ENCODE peak calls at places on chromosomes 3 and 15, in ten cellular contexts. D is OCI-LY7; X is colonic mucosa; J is Peyer's patch; S is CD4-positive, alpha-beta memory T cell; L is suprapubic skin; H is IMR-90; Y is cardiac muscle cell; A is tibial artery; T is transverse colon. O is an unnamed sample.

GRCh38 chr3:31307131-31307785 is 225.5 kb upstream of the STT3B start:
- DNase-seq in T (no peak), Y (no peak), A (no peak), X (no peak), J (no peak), S (no peak), H (no peak), D (no peak), L (no peak), O (no peak)

GRCh38 chr15:55774113-55774970 is 31.4 kb upstream of the PRTG start:
- DNase-seq in X (peak; percentile 55), Y (peak; percentile 58), H (peak; percentile 10), T (peak; percentile 38), L (no peak), A (no peak), J (peak; percentile 20), S (no peak), D (peak; percentile 43), O (peak; percentile 57)

GRCh38 chr3:58260261-58260731 is 22.7 kb downstream of the ABHD6 start:
- DNase-seq in J (no peak), H (peak; percentile 93), A (no peak), D (no peak), S (no peak), T (no peak), X (no peak), Y (no peak), L (no peak), O (no peak)

GRCh38 chr3:172591876-172592771 is 68.9 kb upstream of the TNFSF10 start:
- DNase-seq in T (peak; percentile 43), S (peak; percentile 77), J (peak; percentile 42), D (no peak), X (no peak), L (no peak), H (peak; percentile 16), A (no peak), Y (no peak), O (no peak)

GRCh38 chr3:50210510-50211367 is 5.7 kb downstream of the SLC38A3 start:
- DNase-seq in D (no peak), H (no peak), L (no peak), X (peak; percentile 41), T (no peak), Y (no peak), S (no peak), A (no peak), J (no peak), O (peak; percentile 53)

GRCh38 chr15:92797168-92798052 is 102.7 kb upstream of the CHD2 start:
- DNase-seq in A (no peak), D (peak; percentile 89), X (peak; percentile 62), Y (peak; percentile 87), L (no peak), H (peak; percentile 81), J (no peak), T (no peak), S (peak; percentile 75), O (no peak)

GRCh38 chr15:44535509-44536297 is 1.2 kb upstream of the EIF3J start:
- DNase-seq in J (peak; percentile 45), L (no peak), X (peak; percentile 56), Y (peak; percentile 46), H (no peak), T (peak; percentile 32), A (no peak), S (peak; percentile 25), D (peak; percentile 42), O (peak; percentile 35)

GRCh38 chr15:90232941-90233700 is 620 bp downstream of the CIB1 start:
- DNase-seq in T (peak; percentile 87), Y (peak; percentile 73), D (peak; percentile 76), L (peak; percentile 83), A (peak; percentile 79), S (peak; percentile 40), X (peak; percentile 90), J (peak; percentile 59), H (peak; percentile 26), O (peak; percentile 88)

GRCh38 chr3:55235416-55235815 is 251.7 kb downstream of the WNT5A start:
- DNase-seq in A (no peak), H (peak; percentile 60), D (no peak), L (no peak), J (no peak), X (no peak), T (no peak), Y (no peak), S (no peak), O (no peak)

GRCh38 chr3:59809016-59809415 is 759.2 kb upstream of the CFAP20DC start:
- DNase-seq in X (no peak), D (no peak), A (no peak), S (no peak), J (no peak), L (no peak), T (no peak), Y (no peak), H (peak; percentile 70), O (no peak)

GRCh38 chr3:67381667-67382272 is 272.6 kb downstream of the SUCLG2 start:
- DNase-seq in H (peak; percentile 27), D (peak; percentile 57), X (no peak), Y (peak; percentile 53), L (no peak), A (no peak), T (no peak), S (peak; percentile 8), J (no peak), O (no peak)

GRCh38 chr3:5053021-5053831 is 68.9 kb upstream of the ARL8B start:
- DNase-seq in L (no peak), T (no peak), A (peak; percentile 68), H (peak; percentile 49), X (no peak), Y (no peak), J (no peak), S (no peak), D (no peak), O (no peak)

GRCh38 chr3:95350066-95350465 is 1287.2 kb downstream of the NSUN3 start:
- DNase-seq in T (no peak), J (no peak), L (no peak), Y (no peak), S (no peak), H (no peak), D (no peak), X (no peak), A (no peak), O (no peak)

GRCh38 chr15:60477991-60478632 is 830 bp downstream of the ICE2 start:
- DNase-seq in S (no peak), X (peak; percentile 20), H (peak; percentile 49), Y (peak; percentile 47), T (no peak), D (peak; percentile 21), J (no peak), A (no peak), L (no peak), O (no peak)

GRCh38 chr3:36911990-36912804 is 32.7 kb downstream of the TRANK1 start:
- DNase-seq in Y (no peak), S (peak; percentile 56), A (no peak), D (peak; percentile 98), T (no peak), J (peak; percentile 40), L (no peak), X (no peak), H (peak; percentile 94), O (no peak)

DNA sequence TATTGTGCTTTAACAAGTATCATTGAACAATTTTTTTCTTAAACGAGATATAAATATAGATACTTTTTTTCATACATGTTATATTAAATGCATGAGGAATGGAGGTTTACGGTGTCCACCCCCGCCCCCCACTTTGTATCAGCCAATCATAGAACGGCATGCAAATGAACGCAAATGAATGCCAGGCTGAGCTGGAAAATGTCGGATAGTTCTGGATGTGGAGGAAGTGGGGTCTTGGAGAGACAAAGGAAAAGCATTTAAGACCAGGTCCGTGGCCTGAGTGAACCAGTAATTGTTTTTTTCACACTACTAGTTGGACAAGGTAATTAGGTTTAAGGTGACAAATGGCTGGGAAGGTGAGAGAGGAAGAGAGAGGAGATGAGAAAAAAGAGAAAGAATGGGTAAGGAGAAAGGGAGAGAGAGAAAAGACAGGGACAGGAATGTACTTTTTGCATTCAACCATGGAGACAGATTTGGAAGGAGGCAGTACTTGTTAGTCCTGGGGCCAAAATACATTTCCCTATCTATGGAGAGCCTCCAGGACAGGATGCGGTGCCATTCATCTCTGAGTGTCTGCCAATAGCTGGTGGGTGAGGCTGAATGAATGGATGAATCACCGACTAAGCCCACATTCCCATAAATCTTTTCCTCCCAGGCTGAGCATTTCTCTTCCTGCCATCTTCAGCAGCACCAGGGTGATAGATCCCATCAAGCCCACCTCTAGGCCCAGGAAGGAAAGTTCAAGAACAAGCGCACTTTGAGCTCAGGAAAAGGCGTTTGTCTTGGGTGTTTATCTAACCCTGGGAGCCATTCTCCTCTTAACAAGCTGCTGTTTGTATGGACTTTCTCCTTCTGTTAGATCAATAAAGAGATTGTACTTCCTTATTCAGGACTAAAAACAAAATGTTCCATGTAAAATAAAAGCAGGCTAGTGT is 1.4 kb upstream of the RAD18 start:
- DNase-seq in D (no peak), J (no peak), A (no peak), X (peak; percentile 82), S (no peak), H (peak; percentile 70), Y (no peak), T (peak; percentile 75), L (no peak), O (no peak)
- H3K4me3 ChIP-seq in D (no peak overlapping the region), J (no peak overlapping the region), A (no peak overlapping the region), X (no peak overlapping the region), S (no peak overlapping the region), H (no peak overlapping the region), Y (no peak overlapping the region), T (no peak overlapping the region), L (no peak overlapping the region), O (no peak overlapping the region)

GRCh38 chr3:38151667-38152265 is 13.3 kb downstream of the MYD88 start:
- DNase-seq in D (no peak), H (no peak), X (no peak), L (no peak), T (no peak), S (peak; percentile 55), Y (no peak), J (peak; percentile 11), A (no peak), O (no peak)
- H3K4me1 ChIP-seq in D (no peaks in the 10 kb centered on the region), H (no peaks in the 10 kb centered on the region), X (no peaks in the 10 kb centered on the region), L (peaks cover 31% of the 10 kb centered on the region), T (peaks cover 6% of the 10 kb centered on the region), S (peaks cover 23% of the 10 kb centered on the region), Y (no peaks in the 10 kb centered on the region), J (no peaks in the 10 kb centered on the region), A (no peaks in the 10 kb centered on the region), O (peaks cover 15% of the 10 kb centered on the region)

GRCh38 chr3:100046986-100047385 is 67.3 kb downstream of the FILIP1L start:
- DNase-seq in T (no peak), L (no peak), H (no peak), S (no peak), A (no peak), D (peak; percentile 12), J (no peak), X (no peak), Y (no peak), O (no peak)
- H3K4me3 ChIP-seq in T (no peak overlapping the region), L (no peak overlapping the region), H (no peak overlapping the region), S (no peak overlapping the region), A (no peak overlapping the region), D (no peak overlapping the region), J (peak overlapping the region; percentile 31), X (no peak overlapping the region), Y (no peak overlapping the region), O (no peak overlapping the region)

DNA sequence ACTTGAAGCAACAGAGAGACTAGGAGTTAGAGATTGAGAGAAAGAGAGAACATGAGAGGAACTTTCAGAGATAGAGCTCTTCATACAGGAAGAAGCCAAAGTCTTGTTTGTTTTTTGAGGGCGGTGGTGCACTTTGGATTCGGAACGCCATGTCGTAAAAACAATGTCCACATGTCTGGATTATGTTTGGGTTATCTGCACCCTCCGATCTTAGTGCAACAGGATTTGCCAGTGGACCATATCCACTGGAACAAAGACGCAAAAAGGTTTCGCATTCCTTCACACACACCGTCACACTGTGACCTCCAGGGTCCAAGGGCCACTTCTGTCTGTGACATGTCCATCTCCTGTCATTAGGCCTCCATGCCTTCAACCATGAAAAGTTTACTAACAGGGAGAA is 141.8 kb upstream of the ATP11B start:
- DNase-seq in X (peak; percentile 74), Y (no peak), A (no peak), H (no peak), S (no peak), L (no peak), D (no peak), J (no peak), T (peak; percentile 59), O (peak; percentile 82)
- H3K4me1 ChIP-seq in X (no peaks in the 10 kb centered on the region), Y (no peaks in the 10 kb centered on the region), A (no peaks in the 10 kb centered on the region), H (no peaks in the 10 kb centered on the region), S (no peaks in the 10 kb centered on the region), L (no peaks in the 10 kb centered on the region), D (no peaks in the 10 kb centered on the region), J (no peaks in the 10 kb centered on the region), T (peaks cover 20% of the 10 kb centered on the region), O (peaks cover 23% of the 10 kb centered on the region)